ENCODE peak calls at places on chromosome X, in nine cellular contexts. L is RWPE1, X is H1, Z is gastrocnemius medialis, T is HepG2, A is psoas muscle, S is left ventricle myocardium inferior, I is fibroblast of lung, P is cardiac muscle cell. E is an unnamed sample.

GRCh38 chrX:7574325-7574724 is 268.6 kb upstream of the VCX start:
- DNase-seq in S (no peak), L (peak; percentile 5), T (peak; percentile 14), A (no peak), X (no peak), P (no peak), Z (no peak), I (no peak), E (no peak)

GRCh38 chrX:37785569-37785968 is 5.7 kb downstream of the CYBB start:
- DNase-seq in P (no peak), A (no peak), S (no peak), Z (no peak), X (no peak), L (peak; percentile 2), T (no peak), I (peak; percentile 12), E (no peak)

GRCh38 chrX:92260102-92260501 is 480.9 kb downstream of the PCDH11X start:
- DNase-seq in P (no peak), Z (no peak), S (no peak), L (no peak), T (no peak), I (no peak), A (no peak), X (no peak), E (no peak)

GRCh38 chrX:10892605-10893225 is 218.4 kb upstream of the HCCS start:
- DNase-seq in S (no peak), A (no peak), T (no peak), X (no peak), Z (no peak), P (peak; percentile 9), I (peak; percentile 77), L (no peak), E (no peak)

GRCh38 chrX:51802917-51803688 is 59.9 kb downstream of the GSPT2 start:
- DNase-seq in P (peak; percentile 77), I (peak; percentile 72), T (peak; percentile 1), X (peak; percentile 58), S (peak; percentile 22), L (peak; percentile 14), Z (peak; percentile 21), A (peak; percentile 15), E (no peak)

GRCh38 chrX:2495595-2495994 is 5.2 kb downstream of the DHRSX start:
- DNase-seq in P (no peak), Z (no peak), T (no peak), A (no peak), L (no peak), S (no peak), X (no peak), I (no peak), E (no peak)

GRCh38 chrX:72694170-72694569 is 19.9 kb downstream of the PHKA1 start:
- DNase-seq in T (no peak), L (no peak), X (no peak), P (no peak), S (no peak), Z (no peak), I (no peak), A (no peak), E (no peak)

GRCh38 chrX:136260801-136261200 is 9.6 kb upstream of the MAP7D3 start:
- DNase-seq in S (no peak), I (peak; percentile 79), A (no peak), T (no peak), L (no peak), X (no peak), P (peak; percentile 54), Z (no peak), E (no peak)

GRCh38 chrX:39773923-39774803 is 323.6 kb downstream of the BCOR start:
- DNase-seq in X (no peak), S (no peak), P (peak; percentile 79), I (peak; percentile 62), A (no peak), L (no peak), Z (no peak), T (no peak), E (no peak)

GRCh38 chrX:134026732-134027311 is 41.4 kb upstream of the GPC3 start:
- DNase-seq in A (no peak), L (peak; percentile 10), S (no peak), P (peak; percentile 70), I (peak; percentile 5), T (peak; percentile 84), X (peak; percentile 48), Z (no peak), E (no peak)

GRCh38 chrX:67050760-67051159 is 411.9 kb upstream of the EDA2R start:
- DNase-seq in Z (no peak), A (no peak), P (no peak), S (no peak), X (no peak), I (no peak), T (no peak), L (no peak), E (no peak)
- TF ChIP-seq CTCF in Z (no peak), A (no peak), P (no peak), S (no peak), X (no peak), I (no peak), T (no peak), L (no peak), E (no peak)

GRCh38 chrX:13485167-13485566 is 84.2 kb upstream of the EGFL6 start:
- DNase-seq in S (no peak), A (no peak), P (no peak), X (no peak), Z (no peak), L (peak; percentile 20), I (no peak), T (no peak), E (no peak)

GRCh38 chrX:13489451-13489850 is 80.0 kb upstream of the EGFL6 start:
- DNase-seq in Z (peak; percentile 47), L (peak; percentile 6), I (peak; percentile 81), A (peak; percentile 50), S (peak; percentile 48), T (no peak), X (no peak), P (peak; percentile 70), E (no peak)

GRCh38 chrX:13487731-13488505 is 81.5 kb upstream of the EGFL6 start:
- DNase-seq in I (peak; percentile 87), S (no peak), L (peak; percentile 60), X (peak; percentile 47), T (peak; percentile 10), P (peak; percentile 93), A (no peak), Z (no peak), E (no peak)

GRCh38 chrX:13491061-13491460 is 78.3 kb upstream of the EGFL6 start:
- DNase-seq in S (no peak), I (no peak), X (no peak), T (no peak), L (no peak), P (no peak), A (no peak), Z (no peak), E (no peak)

GRCh38 chrX:13488706-13489105 is 80.7 kb upstream of the EGFL6 start:
- DNase-seq in Z (no peak), I (peak; percentile 31), L (no peak), A (no peak), X (no peak), T (no peak), P (no peak), S (no peak), E (no peak)
- TF ChIP-seq CTCF in Z (no peak), I (no peak), L (no peak), A (no peak), X (no peak), T (no peak), P (no peak), S (no peak), E (no peak)

GRCh38 chrX:97309717-97310116 is 426.0 kb downstream of the RPA4 start:
- DNase-seq in L (peak; percentile 1), S (no peak), I (no peak), P (no peak), Z (no peak), X (no peak), T (no peak), A (no peak), E (no peak)

GRCh38 chrX:97310373-97310772 is 426.7 kb downstream of the RPA4 start:
- DNase-seq in Z (no peak), T (no peak), L (peak; percentile 7), I (peak; percentile 40), P (peak; percentile 27), X (no peak), A (no peak), S (no peak), E (no peak)

GRCh38 chrX:97315939-97316338 is 432.2 kb downstream of the RPA4 start:
- DNase-seq in I (no peak), A (no peak), X (no peak), S (no peak), Z (no peak), T (no peak), P (no peak), L (no peak), E (no peak)

GRCh38 chrX:97311066-97311778 is 427.5 kb downstream of the RPA4 start:
- DNase-seq in P (no peak), I (no peak), T (no peak), X (no peak), A (no peak), L (no peak), S (no peak), Z (no peak), E (no peak)

DNA sequence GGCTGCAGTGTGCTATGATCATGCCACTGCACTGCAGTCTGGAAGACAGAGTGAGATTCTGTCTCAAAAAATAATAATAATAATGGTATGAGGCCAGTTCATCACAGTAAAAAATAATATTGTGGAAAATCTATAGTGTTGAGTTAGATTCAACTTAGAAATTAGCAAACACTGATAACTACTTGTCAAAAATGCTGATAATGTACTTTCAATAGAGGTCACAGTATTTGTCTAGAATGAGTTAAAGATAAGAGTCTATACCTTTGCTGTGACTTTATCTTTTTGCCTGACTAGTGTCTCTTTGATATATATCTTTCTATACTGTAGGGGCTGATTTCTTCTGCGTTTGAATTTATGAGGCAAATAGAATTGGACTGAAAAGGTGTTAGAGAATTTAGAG is 430.6 kb downstream of the RPA4 start:
- DNase-seq in X (no peak), S (no peak), Z (no peak), L (no peak), I (no peak), A (no peak), T (no peak), P (no peak), E (no peak)
- TF ChIP-seq CTCF in X (no peak), S (no peak), Z (no peak), L (no peak), I (no peak), A (no peak), T (no peak), P (no peak), E (no peak)

GRCh38 chrX:115689931-115690330 is 129.0 kb downstream of the PLS3 start:
- DNase-seq in A (no peak), S (no peak), T (no peak), I (peak; percentile 68), Z (no peak), P (peak; percentile 43), X (no peak), L (no peak), E (no peak)

GRCh38 chrX:115693476-115693875 is 132.5 kb downstream of the PLS3 start:
- DNase-seq in I (no peak), P (no peak), S (no peak), A (no peak), T (no peak), L (no peak), Z (no peak), X (no peak), E (no peak)

GRCh38 chrX:115694028-115694427 is 133.1 kb downstream of the PLS3 start:
- DNase-seq in X (no peak), S (no peak), L (no peak), I (no peak), Z (no peak), T (no peak), A (no peak), P (no peak), E (no peak)

GRCh38 chrX:115687595-115687994 is 126.6 kb downstream of the PLS3 start:
- DNase-seq in I (no peak), L (no peak), A (no peak), S (no peak), Z (no peak), T (no peak), P (no peak), X (no peak), E (no peak)

GRCh38 chrX:115690554-115691216 is 129.7 kb downstream of the PLS3 start:
- DNase-seq in L (peak; percentile 32), A (no peak), P (peak; percentile 88), Z (peak; percentile 10), X (peak; percentile 63), T (peak; percentile 19), I (peak; percentile 82), S (no peak), E (peak; percentile 19)
- TF ChIP-seq CTCF in L (peak; percentile 70), A (peak; percentile 80), P (peak; percentile 58), Z (peak; percentile 81), X (peak; percentile 68), T (peak; percentile 61), I (peak; percentile 66), S (peak; percentile 76), E (peak; percentile 58)